ENCODE peak calls at places on chromosomes 6 and 20, in seven cellular contexts. G, Q, R, E, F, K and S are unnamed samples.

GRCh38 chr20:10505320-10506226 is 70.5 kb downstream of the SLX4IP start:
- DNase-seq in G (peak; percentile 46), Q (no peak), R (peak; percentile 51), E (no peak), F (no peak), K (no peak), S (peak; percentile 10)

GRCh38 chr6:29845405-29846006 is 17.9 kb downstream of the HLA-G start:
- DNase-seq in G (no peak), Q (peak; percentile 78), R (no peak), E (no peak), F (no peak), K (no peak), S (no peak)

GRCh38 chr20:41135187-41135887 is 2.0 kb upstream of the PLCG1 start:
- DNase-seq in G (peak; percentile 28), Q (no peak), R (no peak), E (peak; percentile 77), F (peak; percentile 72), K (peak; percentile 4), S (peak; percentile 78)

GRCh38 chr20:48661575-48662473 is 166.0 kb downstream of the PREX1 start:
- DNase-seq in G (no peak), Q (no peak), R (no peak), E (no peak), F (no peak), K (no peak), S (no peak)

GRCh38 chr6:46044876-46045617 is 29.4 kb upstream of the CLIC5 start:
- DNase-seq in G (peak; percentile 70), Q (peak; percentile 58), R (peak; percentile 27), E (no peak), F (peak; percentile 18), K (no peak), S (peak; percentile 60)

GRCh38 chr6:92810913-92811312 is 608.4 kb downstream of the EPHA7 start:
- DNase-seq in G (no peak), Q (no peak), R (no peak), E (no peak), F (no peak), K (peak; percentile 55), S (peak; percentile 56)

GRCh38 chr20:61253640-61254511 is 1.8 kb downstream of the CDH4 start:
- DNase-seq in G (peak; percentile 50), Q (no peak), R (no peak), E (peak; percentile 50), F (peak; percentile 18), K (no peak), S (no peak)

GRCh38 chr20:13265941-13266340 is 44.9 kb downstream of the ISM1 start:
- DNase-seq in G (no peak), Q (no peak), R (no peak), E (no peak), F (no peak), K (no peak), S (no peak)

GRCh38 chr20:31870703-31871601 is 518 bp downstream of the TTLL9 start:
- DNase-seq in G (no peak), Q (no peak), R (peak; percentile 37), E (no peak), F (no peak), K (no peak), S (no peak)

GRCh38 chr6:122696853-122697252 is 82.7 kb upstream of the FABP7 start:
- DNase-seq in G (no peak), Q (peak; percentile 99), R (no peak), E (no peak), F (no peak), K (no peak), S (no peak)

GRCh38 chr6:14984454-14984853 is 261.4 kb upstream of the JARID2 start:
- DNase-seq in G (peak; percentile 51), Q (no peak), R (no peak), E (no peak), F (no peak), K (no peak), S (no peak)

GRCh38 chr20:18722381-18722780 is 91.2 kb upstream of the SCP2D1 start:
- DNase-seq in G (peak; percentile 26), Q (no peak), R (no peak), E (no peak), F (no peak), K (no peak), S (no peak)

GRCh38 chr6:103154779-103155572 is 1704.7 kb downstream of the HACE1 start:
- DNase-seq in G (no peak), Q (no peak), R (no peak), E (no peak), F (no peak), K (no peak), S (no peak)

GRCh38 chr6:6713660-6714446 is 125.3 kb downstream of the LY86 start:
- DNase-seq in G (peak; percentile 82), Q (no peak), R (no peak), E (peak; percentile 45), F (no peak), K (no peak), S (no peak)

GRCh38 chr6:81480139-81480538 is 272.3 kb downstream of the TENT5A start:
- DNase-seq in G (no peak), Q (peak; percentile 77), R (no peak), E (no peak), F (no peak), K (no peak), S (no peak)